ENCODE peak calls at places on chromosomes 4 and X, in eight cellular contexts. R, Y, Z, T, I, Q, K and F are unnamed samples.

GRCh38 chrX:153769158-153769864 is 5.3 kb downstream of the PLXNB3 start:
- DNase-seq in K (peak; percentile 55), Z (no peak), T (no peak), Y (peak; percentile 2), Q (no peak), I (no peak), R (no peak), F (no peak)

GRCh38 chrX:115360220-115360781 is 70.8 kb downstream of the LUZP4 start:
- DNase-seq in Y (no peak), Z (peak; percentile 73), T (no peak), I (peak; percentile 74), R (no peak), K (no peak), Q (peak; percentile 36), F (no peak)

GRCh38 chr4:169079942-169080827 is 70.1 kb upstream of the CBR4 start:
- DNase-seq in I (peak; percentile 82), Z (peak; percentile 92), R (peak; percentile 57), Q (peak; percentile 90), Y (peak; percentile 50), T (no peak), K (no peak), F (no peak)

GRCh38 chr4:186606593-186606992 is 51.2 kb upstream of the MTNR1A start:
- DNase-seq in T (no peak), Z (peak; percentile 46), R (no peak), I (peak; percentile 41), Y (no peak), K (no peak), Q (no peak), F (no peak)

GRCh38 chrX:73965833-73966232 is 338.1 kb upstream of the ZCCHC13 start:
- DNase-seq in R (no peak), Q (no peak), T (no peak), K (no peak), I (no peak), Z (no peak), Y (no peak), F (no peak)

GRCh38 chr4:683982-684571 is 4.9 kb downstream of the SLC49A3 start:
- DNase-seq in Q (peak; percentile 74), K (no peak), Z (peak; percentile 81), Y (peak; percentile 74), T (no peak), I (peak; percentile 46), R (peak; percentile 75), F (peak; percentile 72)

GRCh38 chr4:39354178-39354503 is 12.0 kb downstream of the RFC1 start:
- DNase-seq in K (no peak), Z (no peak), I (no peak), Y (no peak), T (no peak), R (no peak), Q (no peak), F (no peak)

GRCh38 chr4:44256414-44256813 is 192.2 kb downstream of the KCTD8 start:
- DNase-seq in R (no peak), K (no peak), Y (no peak), Q (no peak), I (no peak), Z (peak; percentile 1), T (no peak), F (no peak)

GRCh38 chr4:337932-338758 is 531 bp downstream of the ZNF141 start:
- DNase-seq in K (no peak), Y (peak; percentile 44), Z (peak; percentile 60), T (peak; percentile 3), R (peak; percentile 38), Q (peak; percentile 40), I (peak; percentile 34), F (no peak)

GRCh38 chrX:3697701-3698279 is 15.7 kb downstream of the PRKX start:
- DNase-seq in T (no peak), Q (peak; percentile 34), R (no peak), Z (no peak), Y (peak; percentile 22), K (no peak), I (peak; percentile 75), F (peak; percentile 77)

GRCh38 chr4:149790172-149790907 is 25.3 kb downstream of the IQCM start:
- DNase-seq in Z (peak; percentile 15), T (no peak), K (no peak), I (no peak), Q (peak; percentile 32), Y (no peak), R (peak; percentile 48), F (no peak)

GRCh38 chr4:55409468-55410171 is 13.9 kb downstream of the TMEM165 start:
- DNase-seq in Y (no peak), Z (peak; percentile 62), R (no peak), K (no peak), I (no peak), Q (peak; percentile 52), T (no peak), F (no peak)

GRCh38 chrX:108270739-108271396 is 167.4 kb downstream of the COL4A6 start:
- DNase-seq in Q (peak; percentile 59), Y (no peak), T (no peak), Z (peak; percentile 27), K (no peak), R (no peak), I (peak; percentile 77), F (no peak)

GRCh38 chrX:63258144-63258543 is 93.0 kb downstream of the SPIN4 start:
- DNase-seq in T (no peak), R (no peak), Y (no peak), Q (no peak), I (peak; percentile 4), K (no peak), Z (no peak), F (no peak)

GRCh38 chrX:32041181-32041580 is 969.3 kb upstream of the FTHL17 start:
- DNase-seq in R (no peak), Z (no peak), I (no peak), T (no peak), K (no peak), Q (no peak), Y (no peak), F (no peak)

GRCh38 chr4:164748375-164748774 is 5.6 kb upstream of the SMIM31 start:
- DNase-seq in Q (peak; percentile 44), R (no peak), T (no peak), K (no peak), Z (peak; percentile 41), I (peak; percentile 4), Y (no peak), F (no peak)

GRCh38 chr4:23921447-23921845 is 31.6 kb upstream of the PPARGC1A start:
- DNase-seq in K (no peak), Z (no peak), Q (no peak), R (no peak), T (no peak), I (peak; percentile 79), Y (no peak), F (no peak)

GRCh38 chrX:141662781-141663180 is 35.8 kb downstream of the SPANXD start:
- DNase-seq in T (no peak), I (peak; percentile 20), R (no peak), Z (peak; percentile 17), K (no peak), Q (peak; percentile 25), Y (no peak), F (no peak)

GRCh38 chr4:82522472-82522871 is 39.3 kb downstream of the TMEM150C start:
- DNase-seq in K (no peak), Z (no peak), R (no peak), Y (no peak), I (no peak), T (no peak), Q (no peak), F (no peak)

GRCh38 chr4:129148892-129149291 is 52.9 kb downstream of the C4orf33 start:
- DNase-seq in Y (no peak), Z (no peak), T (no peak), I (no peak), R (no peak), K (no peak), Q (no peak), F (no peak)

GRCh38 chr4:129146639-129147038 is 50.7 kb downstream of the C4orf33 start:
- DNase-seq in Y (no peak), Z (no peak), R (no peak), T (no peak), Q (no peak), I (no peak), K (no peak), F (no peak)

GRCh38 chr4:129145222-129145730 is 49.3 kb downstream of the C4orf33 start:
- DNase-seq in Z (no peak), Q (no peak), T (no peak), I (no peak), R (no peak), Y (no peak), K (no peak), F (no peak)

GRCh38 chr4:129143359-129143758 is 47.4 kb downstream of the C4orf33 start:
- DNase-seq in K (no peak), R (no peak), Q (no peak), Z (no peak), Y (no peak), T (no peak), I (no peak), F (no peak)

GRCh38 chr4:129144755-129145206 is 48.8 kb downstream of the C4orf33 start:
- DNase-seq in R (no peak), T (no peak), Y (no peak), I (no peak), K (no peak), Z (peak; percentile 10), Q (peak; percentile 11), F (no peak)
- H3K4me3 ChIP-seq in R (no peak overlapping the region), T (no peak overlapping the region), Y (no peak overlapping the region), I (no peak overlapping the region), K (no peak overlapping the region), Z (no peak overlapping the region), Q (no peak overlapping the region), F (no peak overlapping the region)

GRCh38 chrX:22278375-22278774 is 5.7 kb downstream of the CBLL2 start:
- DNase-seq in K (no peak), Y (no peak), I (no peak), Q (no peak), T (peak; percentile 4), R (no peak), Z (peak; percentile 0), F (no peak)
- TF ChIP-seq CTCF in K (no peak), Y (no peak), I (no peak), Q (no peak), T (no peak), R (no peak), Z (no peak), F (no peak)

DNA sequence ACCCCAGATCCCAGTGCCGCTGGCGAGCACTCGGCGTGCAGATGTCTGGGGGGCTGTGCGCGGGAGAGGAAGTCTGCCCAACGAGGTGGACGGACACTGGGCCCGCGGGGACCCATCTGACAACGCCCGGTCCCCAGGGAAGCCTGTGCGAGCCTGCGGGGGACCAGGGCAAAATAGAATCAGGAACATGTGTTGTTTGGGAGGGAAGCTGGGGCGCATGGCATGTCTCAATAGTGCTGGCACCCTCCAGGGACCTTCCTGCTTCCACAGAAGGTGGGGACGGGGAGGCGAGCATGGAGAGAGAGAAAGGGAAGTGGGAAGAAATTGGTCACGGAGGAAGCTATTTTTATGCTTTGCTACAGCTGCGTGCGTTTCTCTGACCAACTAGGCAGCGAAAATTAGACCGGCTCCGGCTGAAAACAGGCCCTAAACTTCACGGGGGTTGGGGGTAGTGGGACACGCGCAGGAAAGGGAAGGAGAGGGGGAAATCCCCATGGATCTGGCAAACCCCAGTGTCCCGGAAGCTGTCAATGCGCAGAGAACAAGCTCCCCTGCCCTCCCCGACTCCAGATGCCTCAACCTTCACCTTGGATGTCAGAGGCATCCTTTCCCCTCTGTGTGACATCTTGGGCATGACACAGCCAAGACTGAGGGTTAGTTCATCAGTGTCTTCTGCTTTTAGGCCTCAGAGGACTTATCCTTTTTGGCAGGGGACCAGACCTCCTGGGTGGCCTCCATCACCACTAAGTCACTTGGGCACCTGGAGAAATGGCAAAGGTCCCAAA is 169.8 kb upstream of the BCOR start:
- DNase-seq in I (no peak), Y (no peak), Q (no peak), Z (no peak), R (no peak), K (no peak), T (no peak), F (peak; percentile 72)
- H3K4me3 ChIP-seq in I (peak overlapping the region; percentile 57), Y (peak overlapping the region; percentile 39), Q (no peak overlapping the region), Z (peak overlapping the region; percentile 53), R (peak overlapping the region; percentile 53), K (peak overlapping the region; percentile 72), T (peak overlapping the region; percentile 64), F (peak overlapping the region; percentile 52)

GRCh38 chr4:53508446-53508845 is 82.8 kb downstream of the LNX1 start:
- DNase-seq in I (peak; percentile 86), Q (peak; percentile 83), K (no peak), R (no peak), Y (no peak), Z (peak; percentile 80), T (no peak), F (no peak)
- TF ChIP-seq CTCF in I (no peak), Q (peak; percentile 14), K (no peak), R (no peak), Y (no peak), Z (peak; percentile 39), T (no peak), F (no peak)